ENCODE peak calls at places on chromosomes 2 and 18, in five cellular contexts. M is OCI-LY7, H is A549, X is fibroblast of the aortic adventitia, W is cardiac fibroblast. Y is an unnamed sample.
A peak's percentile ranks its signal among the peaks of the same experiment; 100 is the strongest.

GRCh38 chr2:226544581-226545210 is 254.9 kb downstream of the IRS1 start:
- DNase-seq in M (no peak), H (no peak), X (no peak), W (no peak), Y (no peak)

GRCh38 chr2:111702119-111702808 is 181.7 kb downstream of the ANAPC1 start:
- DNase-seq in M (peak; percentile 85), H (peak; percentile 73), X (peak; percentile 75), W (peak; percentile 69), Y (peak; percentile 26)

GRCh38 chr2:54801422-54801821 is 78.0 kb downstream of the EML6 start:
- DNase-seq in M (no peak), H (no peak), X (no peak), W (no peak), Y (no peak)

GRCh38 chr18:8811115-8811514 is 105.8 kb downstream of the MTCL1 start:
- DNase-seq in M (no peak), H (no peak), X (no peak), W (no peak), Y (no peak)

GRCh38 chr2:132701810-132702209 is 31.8 kb upstream of the LYPD1 start:
- DNase-seq in M (no peak), H (no peak), X (peak; percentile 53), W (no peak), Y (no peak)

GRCh38 chr18:39198376-39198775 is 1632.8 kb upstream of the CELF4 start:
- DNase-seq in M (no peak), H (no peak), X (no peak), W (no peak), Y (no peak)

GRCh38 chr2:219766658-219767057 is 139.2 kb downstream of the SLC4A3 start:
- DNase-seq in M (no peak), H (no peak), X (no peak), W (no peak), Y (no peak)

GRCh38 chr2:150598383-150598782 is 110.9 kb upstream of the RND3 start:
- DNase-seq in M (no peak), H (no peak), X (peak; percentile 51), W (peak; percentile 36), Y (no peak)

GRCh38 chr18:43680096-43680495 is 402.8 kb upstream of the SYT4 start:
- DNase-seq in M (no peak), H (no peak), X (peak; percentile 58), W (no peak), Y (no peak)

GRCh38 chr2:100036793-100037192 is 105.6 kb downstream of the AFF3 start:
- DNase-seq in M (no peak), H (no peak), X (no peak), W (no peak), Y (no peak)

GRCh38 chr2:39919511-39920317 is 140.7 kb upstream of the THUMPD2 start:
- DNase-seq in M (peak; percentile 85), H (no peak), X (no peak), W (no peak), Y (no peak)

DNA sequence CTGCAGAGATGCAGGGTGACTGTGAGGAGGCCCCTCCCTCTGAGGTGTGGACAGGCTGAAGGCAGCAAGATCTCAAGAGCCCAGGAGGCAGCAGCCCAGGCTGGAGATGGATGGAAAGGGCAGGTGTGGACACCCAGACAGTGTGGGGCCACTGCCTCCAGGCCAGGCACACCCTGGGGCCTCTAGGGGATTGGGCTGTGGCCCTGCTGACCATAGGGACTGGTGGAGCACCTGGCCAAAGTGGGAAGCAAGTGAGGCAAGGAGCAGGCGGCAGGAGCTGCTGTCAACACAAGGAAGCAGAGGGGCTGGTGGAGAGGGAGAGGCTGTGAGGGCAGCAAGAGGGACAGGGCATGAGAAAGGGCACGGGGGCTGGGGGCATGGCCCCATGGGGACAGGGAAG is 10.8 kb downstream of the SNED1 start:
- DNase-seq in M (no peak), H (no peak), X (no peak), W (no peak), Y (no peak)
- H3K4me3 ChIP-seq in M (no peak overlapping the region), H (no peak overlapping the region), X (no peak overlapping the region), W (no peak overlapping the region), Y (no peak overlapping the region)

DNA sequence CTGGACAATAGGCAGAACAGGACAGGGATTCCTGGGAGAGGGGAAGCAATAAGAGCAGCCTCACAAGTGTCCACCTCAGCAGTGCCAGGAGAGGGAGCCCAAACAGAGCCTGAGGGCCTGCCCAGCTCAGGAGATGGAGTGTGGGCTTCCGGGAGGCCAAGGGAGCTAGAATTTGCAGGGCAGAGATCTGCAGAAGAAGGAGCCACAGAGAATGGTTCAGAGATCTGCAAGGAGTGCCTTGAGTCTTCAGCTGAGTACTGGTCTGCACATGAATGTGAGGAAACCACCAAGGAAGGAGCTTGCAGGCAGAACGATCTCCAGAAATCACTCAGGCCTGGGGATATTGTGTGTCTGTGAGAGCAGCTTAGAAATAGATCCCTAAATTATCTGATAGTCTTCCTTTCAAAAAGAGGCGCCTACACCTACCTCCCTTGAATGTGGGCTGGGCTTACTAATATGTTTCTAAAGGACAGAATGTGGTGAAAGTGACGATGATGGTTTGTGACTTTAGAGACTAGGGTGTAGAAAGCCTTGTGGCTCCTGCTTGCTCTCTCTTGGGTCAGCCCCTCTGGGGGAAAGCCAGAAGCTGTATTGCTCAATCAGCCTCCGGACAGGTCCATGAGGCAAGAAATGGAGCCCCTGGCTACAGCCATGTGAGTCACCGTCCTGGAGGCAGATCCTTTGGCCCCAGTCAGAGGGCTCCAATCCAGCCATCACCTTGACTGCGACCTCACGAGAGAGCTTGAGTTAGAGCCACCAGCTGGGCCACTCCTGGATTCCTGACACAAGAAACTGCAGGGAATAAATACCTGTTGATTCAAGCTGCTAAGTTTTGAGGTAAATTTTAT is 7.6 kb upstream of the LPIN1 start:
- DNase-seq in M (peak; percentile 49), H (peak; percentile 67), X (peak; percentile 93), W (peak; percentile 93), Y (peak; percentile 87)
- TF ChIP-seq CTCF in M (peak; percentile 66), H (peak; percentile 49), X (peak; percentile 61), W (peak; percentile 64), Y (peak; percentile 65)

GRCh38 chr2:66435963-66436362 is 1.0 kb downstream of the MEIS1 start:
- DNase-seq in M (no peak), H (no peak), X (no peak), W (no peak), Y (no peak)

GRCh38 chr2:66434679-66435548 is at the start of gene MEIS1:
- DNase-seq in M (peak; percentile 92), H (peak; percentile 95), X (peak; percentile 100), W (peak; percentile 99), Y (peak; percentile 81)

GRCh38 chr2:66436546-66436945 is 1.6 kb downstream of the MEIS1 start:
- DNase-seq in M (no peak), H (no peak), X (peak; percentile 31), W (no peak), Y (no peak)

GRCh38 chr2:66433945-66434678 is 813 bp upstream of the MEIS1 start:
- DNase-seq in M (peak; percentile 72), H (peak; percentile 68), X (peak; percentile 74), W (peak; percentile 84), Y (peak; percentile 52)

DNA sequence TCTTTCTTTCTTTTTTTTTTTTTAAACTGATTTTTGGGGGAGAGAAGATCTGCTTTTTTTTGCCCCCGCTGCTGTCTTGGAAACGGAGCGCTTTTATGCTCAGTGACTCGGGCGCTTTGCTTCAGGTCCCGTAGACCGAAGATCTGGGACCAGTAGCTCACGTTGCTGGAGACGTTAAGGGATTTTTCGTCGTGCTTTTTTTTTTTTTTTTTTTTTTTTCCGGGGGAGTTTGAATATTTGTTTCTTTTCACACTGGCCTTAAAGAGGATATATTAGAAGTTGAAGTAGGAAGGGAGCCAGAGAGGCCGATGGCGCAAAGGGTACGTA is 587 bp downstream of the MEIS1 start:
- DNase-seq in M (no peak), H (no peak), X (no peak), W (peak; percentile 45), Y (no peak)
- H3K4me3 ChIP-seq in M (peak overlapping the region; percentile 77), H (peak overlapping the region; percentile 77), X (peak overlapping the region; percentile 93), W (peak overlapping the region; percentile 83), Y (peak overlapping the region; percentile 72)

DNA sequence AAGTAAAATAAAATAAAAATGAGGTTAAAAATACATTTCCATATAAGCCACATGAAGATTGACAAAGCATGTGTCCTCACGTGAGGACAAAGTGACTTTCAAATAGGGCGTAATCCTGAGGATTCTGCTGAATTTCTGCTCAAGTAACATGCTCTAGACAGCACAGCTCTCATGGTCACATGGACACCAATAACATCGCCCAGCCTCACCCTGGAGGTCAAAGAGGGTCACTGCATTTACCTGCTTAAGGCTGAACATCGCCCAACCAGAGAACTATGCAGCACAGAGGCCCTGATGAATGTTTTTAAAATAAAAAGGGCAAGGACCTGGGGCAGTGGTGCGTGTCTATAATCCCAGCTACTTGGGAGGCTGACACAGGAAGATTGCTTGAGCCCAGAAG is 30.2 kb downstream of the TGFBRAP1 start:
- DNase-seq in M (peak; percentile 11), H (peak; percentile 31), X (no peak), W (no peak), Y (no peak)
- TF ChIP-seq CTCF in M (peak; percentile 29), H (no peak), X (peak; percentile 16), W (peak; percentile 6), Y (no peak)

Y was measured in PC-9.